ENCODE peak calls at places on chromosomes 11 and 22, in four cellular contexts. X is fibroblast of mammary gland; H is CD4-positive, alpha-beta T cell; D is naive thymus-derived CD8-positive, alpha-beta T cell. O is an unnamed sample.

GRCh38 chr11:120019191-120019590 is 118.7 kb downstream of the TRIM29 start:
- DNase-seq in X (no peak), H (no peak), D (no peak), O (no peak)

GRCh38 chr11:93089474-93090102 is 108.2 kb downstream of the SLC36A4 start:
- DNase-seq in X (peak), H (no peak), D (peak), O (no peak)

GRCh38 chr11:95500466-95500865 is 269.5 kb upstream of the SESN3 start:
- DNase-seq in X (peak), H (no peak), D (no peak), O (no peak)

GRCh38 chr11:111097191-111097590 is 148.3 kb upstream of the POU2AF2 start:
- DNase-seq in X (peak), H (no peak), D (no peak), O (no peak)

GRCh38 chr11:26950260-26950719 is 43.6 kb upstream of the FIBIN start:
- DNase-seq in X (peak), H (no peak), D (no peak), O (no peak)

GRCh38 chr11:100010393-100010792 is 676.7 kb upstream of the ARHGAP42 start:
- DNase-seq in X (no peak), H (no peak), D (no peak), O (no peak)

GRCh38 chr22:49394116-49394785 is 433.4 kb downstream of the BRD1 start:
- DNase-seq in X (no peak), H (no peak), D (no peak), O (no peak)

GRCh38 chr22:43228863-43229262 is 41.9 kb upstream of the TTLL12 start:
- DNase-seq in X (no peak), H (no peak), D (no peak), O (no peak)

GRCh38 chr11:8168485-8169257 is at the start of gene RIC3:
- DNase-seq in X (no peak), H (peak), D (peak), O (no peak)

GRCh38 chr11:60810583-60810982 is 25.4 kb downstream of the MS4A10 start:
- DNase-seq in X (no peak), H (no peak), D (no peak), O (no peak)

GRCh38 chr11:17002543-17002942 is 11.7 kb downstream of the PLEKHA7 start:
- DNase-seq in X (no peak), H (no peak), D (no peak), O (no peak)

GRCh38 chr11:10886652-10887250 is 28.9 kb upstream of the ZBED5 start:
- DNase-seq in X (no peak), H (no peak), D (no peak), O (no peak)

GRCh38 chr22:17264321-17265052 is 45.3 kb upstream of the ADA2 start:
- DNase-seq in X (peak), H (no peak), D (no peak), O (no peak)

GRCh38 chr11:117426297-117426685 is 98.6 kb downstream of the CEP164 start:
- DNase-seq in X (peak), H (peak), D (peak), O (peak)

GRCh38 chr11:8359521-8359920 is 95.8 kb upstream of the LMO1 start:
- DNase-seq in X (no peak), H (no peak), D (no peak), O (no peak)

GRCh38 chr11:65850217-65851082 is 7.5 kb downstream of the CFL1 start:
- DNase-seq in X (no peak), H (no peak), D (no peak), O (no peak)

GRCh38 chr11:110509485-110509884 is 79.7 kb downstream of the FDX1 start:
- DNase-seq in X (no peak), H (no peak), D (no peak), O (no peak)

GRCh38 chr11:28461846-28462245 is 353.7 kb downstream of the METTL15 start:
- DNase-seq in X (peak), H (no peak), D (no peak), O (no peak)

GRCh38 chr11:14336507-14337503 is 22.2 kb downstream of the RRAS2 start:
- DNase-seq in X (peak), H (no peak), D (no peak), O (no peak)

GRCh38 chr11:16979708-16980622 is 34.2 kb downstream of the PLEKHA7 start:
- DNase-seq in X (no peak), H (no peak), D (no peak), O (no peak)

GRCh38 chr22:46030241-46030880 is 53.4 kb upstream of the WNT7B start:
- DNase-seq in X (no peak), H (no peak), D (no peak), O (no peak)

GRCh38 chr11:2533642-2534115 is 88.9 kb downstream of the KCNQ1 start:
- DNase-seq in X (peak), H (no peak), D (no peak), O (no peak)

GRCh38 chr11:44149651-44150050 is 54.2 kb downstream of the EXT2 start:
- DNase-seq in X (peak), H (no peak), D (no peak), O (no peak)

GRCh38 chr22:25933158-25933788 is 191.3 kb downstream of the MYO18B start:
- DNase-seq in X (no peak), H (no peak), D (no peak), O (no peak)

GRCh38 chr22:23166841-23167610 is 13.3 kb upstream of the BCR start:
- DNase-seq in X (no peak), H (no peak), D (no peak), O (no peak)

GRCh38 chr22:33873186-33873585 is 47.1 kb downstream of the LARGE1 start:
- DNase-seq in X (no peak), H (no peak), D (no peak), O (no peak)

GRCh38 chr11:15815246-15816209 is 540.8 kb downstream of the SOX6 start:
- DNase-seq in X (peak), H (no peak), D (no peak), O (no peak)

GRCh38 chr22:36839356-36840073 is 21.3 kb upstream of the NCF4 start:
- DNase-seq in X (peak), H (no peak), D (no peak), O (no peak)

GRCh38 chr11:37503411-37504065 is 905.5 kb upstream of the RAG2 start:
- DNase-seq in X (peak), H (no peak), D (no peak), O (no peak)

GRCh38 chr22:45531944-45532631 is 29.4 kb downstream of the FBLN1 start:
- DNase-seq in X (no peak), H (no peak), D (no peak), O (no peak)

GRCh38 chr11:48109046-48109666 is 107.5 kb upstream of the OR4B1 start:
- DNase-seq in X (peak), H (no peak), D (peak), O (no peak)

O was measured in effector CD8-positive, alpha-beta T cell.